ENCODE peak calls at places on chromosome 9, in five cellular contexts. One of them, this sample, is unnamed.

GRCh38 chr9:93621922-93622321 is 45.5 kb downstream of the PHF2 start:
- DNase-seq in NCI-H1417: no peak
- DNase-seq in lung microvascular endothelial cell: no peak
- DNase-seq in KBM-7: no peak
- DNase-seq in NCI-H460: no peak
- DNase-seq in this sample: no peak

GRCh38 chr9:96344458-96345180 is 38.9 kb downstream of the SLC35D2 start:
- DNase-seq in lung microvascular endothelial cell: peak; percentile 97
- DNase-seq in NCI-H460: peak; percentile 29
- DNase-seq in NCI-H1417: peak; percentile 6
- DNase-seq in KBM-7: no peak
- DNase-seq in this sample: peak; percentile 50

GRCh38 chr9:116365056-116365471 is 211.5 kb downstream of the PAPPA start:
- DNase-seq in NCI-H1417: no peak
- DNase-seq in KBM-7: no peak
- DNase-seq in lung microvascular endothelial cell: peak; percentile 17
- DNase-seq in NCI-H460: no peak
- DNase-seq in this sample: peak; percentile 42

GRCh38 chr9:29625292-29625731 is 2052.0 kb upstream of the C9orf72 start:
- DNase-seq in KBM-7: peak; percentile 47
- DNase-seq in lung microvascular endothelial cell: no peak
- DNase-seq in NCI-H1417: no peak
- DNase-seq in NCI-H460: no peak
- DNase-seq in this sample: no peak

GRCh38 chr9:35675732-35676392 is 2.1 kb downstream of the CA9 start:
- DNase-seq in KBM-7: no peak
- DNase-seq in lung microvascular endothelial cell: no peak
- DNase-seq in NCI-H460: no peak
- DNase-seq in NCI-H1417: no peak
- DNase-seq in this sample: peak; percentile 51

GRCh38 chr9:86027767-86028166 is 71.6 kb downstream of the GOLM1 start:
- DNase-seq in NCI-H1417: no peak
- DNase-seq in KBM-7: no peak
- DNase-seq in lung microvascular endothelial cell: no peak
- DNase-seq in NCI-H460: no peak
- DNase-seq in this sample: no peak

GRCh38 chr9:101635020-101635419 is 40.3 kb upstream of the PPP3R2 start:
- DNase-seq in NCI-H1417: no peak
- DNase-seq in KBM-7: no peak
- DNase-seq in NCI-H460: no peak
- DNase-seq in lung microvascular endothelial cell: no peak
- DNase-seq in this sample: no peak

GRCh38 chr9:116815828-116816227 is 128.7 kb downstream of the TRIM32 start:
- DNase-seq in NCI-H460: no peak
- DNase-seq in lung microvascular endothelial cell: no peak
- DNase-seq in KBM-7: no peak
- DNase-seq in NCI-H1417: no peak
- DNase-seq in this sample: no peak

GRCh38 chr9:111271481-111272080 is 58.4 kb downstream of the OR2K2 start:
- DNase-seq in lung microvascular endothelial cell: no peak
- DNase-seq in KBM-7: no peak
- DNase-seq in NCI-H460: no peak
- DNase-seq in NCI-H1417: no peak
- DNase-seq in this sample: no peak

GRCh38 chr9:4501147-4501507 is 10.9 kb downstream of the SLC1A1 start:
- DNase-seq in lung microvascular endothelial cell: no peak
- DNase-seq in KBM-7: no peak
- DNase-seq in NCI-H1417: no peak
- DNase-seq in NCI-H460: no peak
- DNase-seq in this sample: no peak

GRCh38 chr9:8036914-8037524 is 237.4 kb upstream of the DMAC1 start:
- DNase-seq in lung microvascular endothelial cell: no peak
- DNase-seq in KBM-7: no peak
- DNase-seq in NCI-H1417: no peak
- DNase-seq in NCI-H460: no peak
- DNase-seq in this sample: no peak

GRCh38 chr9:135801070-135801469 is 99.1 kb downstream of the KCNT1 start:
- DNase-seq in NCI-H1417: no peak
- DNase-seq in lung microvascular endothelial cell: no peak
- DNase-seq in KBM-7: no peak
- DNase-seq in NCI-H460: no peak
- DNase-seq in this sample: no peak

GRCh38 chr9:84146893-84147705 is 166.5 kb downstream of the RMI1 start:
- DNase-seq in KBM-7: peak; percentile 16
- DNase-seq in lung microvascular endothelial cell: peak; percentile 53
- DNase-seq in NCI-H1417: peak; percentile 20
- DNase-seq in NCI-H460: no peak
- DNase-seq in this sample: no peak

GRCh38 chr9:123389070-123389469 is 33.1 kb downstream of the CRB2 start:
- DNase-seq in NCI-H1417: no peak
- DNase-seq in lung microvascular endothelial cell: no peak
- DNase-seq in NCI-H460: no peak
- DNase-seq in KBM-7: no peak
- DNase-seq in this sample: no peak

GRCh38 chr9:137441289-137441934 is at the start of gene ENTPD8:
- DNase-seq in KBM-7: no peak
- DNase-seq in lung microvascular endothelial cell: no peak
- DNase-seq in NCI-H1417: peak; percentile 5
- DNase-seq in NCI-H460: no peak
- DNase-seq in this sample: no peak

GRCh38 chr9:1208185-1208584 is 158.0 kb downstream of the DMRT2 start:
- DNase-seq in NCI-H460: no peak
- DNase-seq in lung microvascular endothelial cell: no peak
- DNase-seq in NCI-H1417: no peak
- DNase-seq in KBM-7: no peak
- DNase-seq in this sample: no peak

GRCh38 chr9:91060520-91061343 is 259.1 kb downstream of the SYK start:
- DNase-seq in KBM-7: no peak
- DNase-seq in NCI-H1417: no peak
- DNase-seq in NCI-H460: peak; percentile 98
- DNase-seq in lung microvascular endothelial cell: peak; percentile 96
- DNase-seq in this sample: no peak

GRCh38 chr9:109467936-109468335 is 30.2 kb downstream of the PTPN3 start:
- DNase-seq in KBM-7: peak; percentile 87
- DNase-seq in lung microvascular endothelial cell: peak; percentile 83
- DNase-seq in NCI-H1417: no peak
- DNase-seq in NCI-H460: no peak
- DNase-seq in this sample: no peak

GRCh38 chr9:104506565-104506964 is 2.5 kb downstream of the OR13F1 start:
- DNase-seq in NCI-H1417: no peak
- DNase-seq in KBM-7: no peak
- DNase-seq in lung microvascular endothelial cell: no peak
- DNase-seq in NCI-H460: no peak
- DNase-seq in this sample: no peak

GRCh38 chr9:81462759-81463158 is 226.6 kb downstream of the TLE1 start:
- DNase-seq in lung microvascular endothelial cell: no peak
- DNase-seq in KBM-7: no peak
- DNase-seq in NCI-H1417: no peak
- DNase-seq in NCI-H460: no peak
- DNase-seq in this sample: no peak

GRCh38 chr9:82797539-82797938 is 265.4 kb downstream of the RASEF start:
- DNase-seq in NCI-H460: no peak
- DNase-seq in KBM-7: no peak
- DNase-seq in lung microvascular endothelial cell: no peak
- DNase-seq in NCI-H1417: peak; percentile 84
- DNase-seq in this sample: no peak

GRCh38 chr9:127981559-127982121 is 851 bp upstream of the EEIG1 start:
- DNase-seq in KBM-7: no peak
- DNase-seq in NCI-H1417: no peak
- DNase-seq in lung microvascular endothelial cell: no peak
- DNase-seq in NCI-H460: no peak
- DNase-seq in this sample: no peak

GRCh38 chr9:25964239-25964638 is 286.0 kb upstream of the TUSC1 start:
- DNase-seq in lung microvascular endothelial cell: peak; percentile 64
- DNase-seq in KBM-7: peak; percentile 95
- DNase-seq in NCI-H460: peak; percentile 70
- DNase-seq in NCI-H1417: peak; percentile 34
- DNase-seq in this sample: no peak

GRCh38 chr9:5438301-5439162 is 807 bp upstream of the PLGRKT start:
- DNase-seq in lung microvascular endothelial cell: peak; percentile 56
- DNase-seq in NCI-H460: peak; percentile 47
- DNase-seq in KBM-7: no peak
- DNase-seq in NCI-H1417: no peak
- DNase-seq in this sample: no peak